ENCODE peak calls at places on chromosomes 13 and 19, in six cellular contexts. One of them, this sample, is unnamed.

GRCh38 chr19:3771906-3772450 is at the start of gene RAX2:
- DNase-seq in heart left ventricle: no peak
- DNase-seq in ascending aorta: no peak
- DNase-seq in DND-41: no peak
- DNase-seq in mesendoderm: no peak
- DNase-seq in right atrium auricular region: no peak
- DNase-seq in this sample: no peak

GRCh38 chr19:47691782-47692181 is 21.4 kb upstream of the EHD2 start:
- DNase-seq in heart left ventricle: no peak
- DNase-seq in ascending aorta: no peak
- DNase-seq in DND-41: no peak
- DNase-seq in mesendoderm: no peak
- DNase-seq in right atrium auricular region: no peak
- DNase-seq in this sample: no peak

GRCh38 chr13:44259045-44260042 is 114.3 kb upstream of the SERP2 start:
- DNase-seq in heart left ventricle: peak; percentile 44
- DNase-seq in ascending aorta: peak; percentile 55
- DNase-seq in DND-41: peak; percentile 64
- DNase-seq in mesendoderm: no peak
- DNase-seq in right atrium auricular region: no peak
- DNase-seq in this sample: no peak

GRCh38 chr19:30272554-30272953 is 99.6 kb upstream of the ZNF536 start:
- DNase-seq in heart left ventricle: no peak
- DNase-seq in ascending aorta: no peak
- DNase-seq in DND-41: no peak
- DNase-seq in mesendoderm: no peak
- DNase-seq in right atrium auricular region: no peak
- DNase-seq in this sample: no peak

GRCh38 chr13:91042870-91043269 is 304.6 kb upstream of the MIR17HG start:
- DNase-seq in heart left ventricle: no peak
- DNase-seq in ascending aorta: no peak
- DNase-seq in DND-41: no peak
- DNase-seq in mesendoderm: no peak
- DNase-seq in right atrium auricular region: no peak
- DNase-seq in this sample: no peak

GRCh38 chr13:29067306-29067945 is 247.3 kb downstream of the MTUS2 start:
- DNase-seq in heart left ventricle: no peak
- DNase-seq in ascending aorta: no peak
- DNase-seq in DND-41: no peak
- DNase-seq in mesendoderm: peak; percentile 10
- DNase-seq in right atrium auricular region: no peak
- DNase-seq in this sample: no peak

GRCh38 chr19:41994521-41994971 is 516 bp upstream of the ATP1A3 start:
- DNase-seq in heart left ventricle: no peak
- DNase-seq in ascending aorta: no peak
- DNase-seq in DND-41: peak; percentile 68
- DNase-seq in mesendoderm: no peak
- DNase-seq in right atrium auricular region: no peak
- DNase-seq in this sample: no peak

GRCh38 chr13:112651306-112651705 is 38.5 kb upstream of the ATP11A start:
- DNase-seq in heart left ventricle: no peak
- DNase-seq in ascending aorta: no peak
- DNase-seq in DND-41: no peak
- DNase-seq in mesendoderm: no peak
- DNase-seq in right atrium auricular region: no peak
- DNase-seq in this sample: no peak

GRCh38 chr19:7866399-7867091 is 7.6 kb downstream of the PRR36 start:
- DNase-seq in heart left ventricle: no peak
- DNase-seq in ascending aorta: no peak
- DNase-seq in DND-41: no peak
- DNase-seq in mesendoderm: no peak
- DNase-seq in right atrium auricular region: no peak
- DNase-seq in this sample: no peak

GRCh38 chr13:94515352-94515751 is 35.9 kb upstream of the DCT start:
- DNase-seq in heart left ventricle: no peak
- DNase-seq in ascending aorta: no peak
- DNase-seq in DND-41: no peak
- DNase-seq in mesendoderm: no peak
- DNase-seq in right atrium auricular region: no peak
- DNase-seq in this sample: no peak

GRCh38 chr13:24035411-24035810 is 125.1 kb upstream of the SPATA13 start:
- DNase-seq in heart left ventricle: no peak
- DNase-seq in ascending aorta: no peak
- DNase-seq in DND-41: no peak
- DNase-seq in mesendoderm: no peak
- DNase-seq in right atrium auricular region: no peak
- DNase-seq in this sample: no peak

GRCh38 chr19:55546822-55547614 is 1.7 kb upstream of the SBK3 start:
- DNase-seq in heart left ventricle: peak; percentile 94
- DNase-seq in ascending aorta: peak; percentile 70
- DNase-seq in DND-41: no peak
- DNase-seq in mesendoderm: no peak
- DNase-seq in right atrium auricular region: peak; percentile 91
- DNase-seq in this sample: peak; percentile 91

GRCh38 chr13:59182241-59182640 is 981.5 kb downstream of the DIAPH3 start:
- DNase-seq in heart left ventricle: no peak
- DNase-seq in ascending aorta: no peak
- DNase-seq in DND-41: no peak
- DNase-seq in mesendoderm: no peak
- DNase-seq in right atrium auricular region: no peak
- DNase-seq in this sample: no peak

GRCh38 chr13:99980201-99981114 is 1.1 kb upstream of the ZIC2 start:
- DNase-seq in heart left ventricle: peak; percentile 60
- DNase-seq in ascending aorta: no peak
- DNase-seq in DND-41: peak; percentile 86
- DNase-seq in mesendoderm: peak; percentile 93
- DNase-seq in right atrium auricular region: peak; percentile 57
- DNase-seq in this sample: no peak

GRCh38 chr19:29714953-29715694 is at the start of gene C19orf12:
- DNase-seq in heart left ventricle: peak; percentile 66
- DNase-seq in ascending aorta: no peak
- DNase-seq in DND-41: peak; percentile 70
- DNase-seq in mesendoderm: peak; percentile 57
- DNase-seq in right atrium auricular region: no peak
- DNase-seq in this sample: peak; percentile 76

GRCh38 chr19:33192010-33192409 is 2.1 kb upstream of the LRP3 start:
- DNase-seq in heart left ventricle: peak; percentile 3
- DNase-seq in ascending aorta: no peak
- DNase-seq in DND-41: no peak
- DNase-seq in mesendoderm: peak; percentile 19
- DNase-seq in right atrium auricular region: no peak
- DNase-seq in this sample: peak; percentile 4

GRCh38 chr19:44785993-44786392 is 8.3 kb downstream of the CBLC start:
- DNase-seq in heart left ventricle: no peak
- DNase-seq in ascending aorta: no peak
- DNase-seq in DND-41: no peak
- DNase-seq in mesendoderm: no peak
- DNase-seq in right atrium auricular region: no peak
- DNase-seq in this sample: no peak

GRCh38 chr13:110712081-110712848 is 1.2 kb upstream of the ING1 start:
- DNase-seq in heart left ventricle: peak; percentile 90
- DNase-seq in ascending aorta: peak; percentile 16
- DNase-seq in DND-41: peak; percentile 88
- DNase-seq in mesendoderm: peak; percentile 93
- DNase-seq in right atrium auricular region: peak; percentile 89
- DNase-seq in this sample: peak; percentile 93

GRCh38 chr19:10836478-10837325 is 690 bp upstream of the TMED1 start:
- DNase-seq in heart left ventricle: peak; percentile 93
- DNase-seq in ascending aorta: no peak
- DNase-seq in DND-41: peak; percentile 87
- DNase-seq in mesendoderm: no peak
- DNase-seq in right atrium auricular region: peak; percentile 78
- DNase-seq in this sample: peak; percentile 94

GRCh38 chr19:22026687-22027086 is 15.9 kb upstream of the ZNF208 start:
- DNase-seq in heart left ventricle: no peak
- DNase-seq in ascending aorta: no peak
- DNase-seq in DND-41: no peak
- DNase-seq in mesendoderm: no peak
- DNase-seq in right atrium auricular region: no peak
- DNase-seq in this sample: no peak

GRCh38 chr19:38455031-38455430 is 21.5 kb downstream of the RYR1 start:
- DNase-seq in heart left ventricle: no peak
- DNase-seq in ascending aorta: no peak
- DNase-seq in DND-41: peak; percentile 50
- DNase-seq in mesendoderm: peak; percentile 64
- DNase-seq in right atrium auricular region: no peak
- DNase-seq in this sample: no peak

GRCh38 chr13:27379694-27380596 is 44.5 kb upstream of the GTF3A start:
- DNase-seq in heart left ventricle: no peak
- DNase-seq in ascending aorta: no peak
- DNase-seq in DND-41: peak; percentile 76
- DNase-seq in mesendoderm: peak; percentile 92
- DNase-seq in right atrium auricular region: no peak
- DNase-seq in this sample: no peak

GRCh38 chr19:19134687-19135158 is 3.6 kb downstream of the TMEM161A start:
- DNase-seq in heart left ventricle: peak; percentile 90
- DNase-seq in ascending aorta: no peak
- DNase-seq in DND-41: peak; percentile 30
- DNase-seq in mesendoderm: peak; percentile 84
- DNase-seq in right atrium auricular region: no peak
- DNase-seq in this sample: no peak

GRCh38 chr19:52786078-52786463 is 520 bp downstream of the ZNF600 start:
- DNase-seq in heart left ventricle: peak; percentile 28
- DNase-seq in ascending aorta: no peak
- DNase-seq in DND-41: no peak
- DNase-seq in mesendoderm: no peak
- DNase-seq in right atrium auricular region: no peak
- DNase-seq in this sample: no peak
- H3K4me3 ChIP-seq in heart left ventricle: peak overlapping the region; percentile 15
- H3K4me3 ChIP-seq in ascending aorta: peak overlapping the region; percentile 48
- H3K4me3 ChIP-seq in DND-41: peak overlapping the region; percentile 83
- H3K4me3 ChIP-seq in mesendoderm: peak overlapping the region; percentile 74
- H3K4me3 ChIP-seq in right atrium auricular region: peak overlapping the region; percentile 65
- H3K4me3 ChIP-seq in this sample: peak overlapping the region; percentile 68

GRCh38 chr13:73063166-73063565 is 4.4 kb downstream of the KLF5 start:
- DNase-seq in heart left ventricle: no peak
- DNase-seq in ascending aorta: no peak
- DNase-seq in DND-41: no peak
- DNase-seq in mesendoderm: no peak
- DNase-seq in right atrium auricular region: no peak
- DNase-seq in this sample: no peak
- H3K4me3 ChIP-seq in heart left ventricle: no peak overlapping the region
- H3K4me3 ChIP-seq in ascending aorta: no peak overlapping the region
- H3K4me3 ChIP-seq in DND-41: no peak overlapping the region
- H3K4me3 ChIP-seq in mesendoderm: no peak overlapping the region
- H3K4me3 ChIP-seq in right atrium auricular region: no peak overlapping the region
- H3K4me3 ChIP-seq in this sample: no peak overlapping the region

DNA sequence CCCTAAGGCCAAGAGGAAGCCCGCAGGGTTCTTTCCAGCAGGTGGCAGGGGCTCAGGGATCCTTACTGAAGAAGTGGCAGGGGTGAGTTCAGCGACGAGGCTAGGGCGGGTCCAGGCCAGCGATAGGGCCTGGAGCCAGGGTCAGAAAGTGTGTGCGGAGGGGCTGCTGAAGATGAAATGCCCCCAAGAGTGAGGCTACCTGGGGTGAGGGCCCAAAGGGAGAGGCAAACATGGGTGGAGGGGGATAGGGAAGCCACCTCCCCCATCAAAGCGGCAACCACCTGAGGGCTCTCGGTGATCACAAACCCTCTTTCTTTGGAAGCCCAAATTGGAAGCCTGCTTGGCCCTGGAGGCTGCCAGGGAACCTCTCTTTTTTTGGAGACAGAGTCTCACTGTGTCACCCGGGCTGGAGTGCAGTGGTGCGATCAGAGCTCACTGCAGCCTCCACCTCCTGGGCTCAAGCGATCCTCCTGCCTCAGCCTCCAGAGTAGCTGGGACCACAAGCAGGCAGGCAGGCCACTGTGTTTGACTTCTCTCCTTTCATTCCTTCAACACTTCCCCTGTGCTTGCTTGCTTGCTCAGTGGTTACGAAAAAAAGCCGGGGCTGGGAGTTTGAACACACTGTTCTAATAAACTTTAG is 1.2 kb upstream of the ATP8B3 start:
- DNase-seq in heart left ventricle: peak; percentile 38
- DNase-seq in ascending aorta: no peak
- DNase-seq in DND-41: no peak
- DNase-seq in mesendoderm: no peak
- DNase-seq in right atrium auricular region: no peak
- DNase-seq in this sample: no peak
- H3K4me3 ChIP-seq in heart left ventricle: peak overlapping the region; percentile 23
- H3K4me3 ChIP-seq in ascending aorta: peak overlapping the region; percentile 59
- H3K4me3 ChIP-seq in DND-41: peak overlapping the region; percentile 74
- H3K4me3 ChIP-seq in mesendoderm: no peak overlapping the region
- H3K4me3 ChIP-seq in right atrium auricular region: peak overlapping the region; percentile 56
- H3K4me3 ChIP-seq in this sample: peak overlapping the region; percentile 49

GRCh38 chr19:13079542-13079986 is 23.1 kb downstream of the LYL1 start:
- DNase-seq in heart left ventricle: no peak
- DNase-seq in ascending aorta: no peak
- DNase-seq in DND-41: no peak
- DNase-seq in mesendoderm: no peak
- DNase-seq in right atrium auricular region: no peak
- DNase-seq in this sample: peak; percentile 90
- H3K4me3 ChIP-seq in heart left ventricle: no peak overlapping the region
- H3K4me3 ChIP-seq in ascending aorta: no peak overlapping the region
- H3K4me3 ChIP-seq in DND-41: no peak overlapping the region
- H3K4me3 ChIP-seq in mesendoderm: no peak overlapping the region
- H3K4me3 ChIP-seq in right atrium auricular region: no peak overlapping the region
- H3K4me3 ChIP-seq in this sample: no peak overlapping the region

GRCh38 chr19:510606-511100 is 3.4 kb downstream of the TPGS1 start:
- DNase-seq in heart left ventricle: peak; percentile 81
- DNase-seq in ascending aorta: no peak
- DNase-seq in DND-41: peak; percentile 94
- DNase-seq in mesendoderm: peak; percentile 97
- DNase-seq in right atrium auricular region: peak; percentile 73
- DNase-seq in this sample: peak; percentile 88
- H3K4me3 ChIP-seq in heart left ventricle: no peak overlapping the region
- H3K4me3 ChIP-seq in ascending aorta: no peak overlapping the region
- H3K4me3 ChIP-seq in DND-41: peak overlapping the region; percentile 46
- H3K4me3 ChIP-seq in mesendoderm: no peak overlapping the region
- H3K4me3 ChIP-seq in right atrium auricular region: peak overlapping the region; percentile 24
- H3K4me3 ChIP-seq in this sample: peak overlapping the region; percentile 3